ENCODE peak calls at places on chromosomes 4 and X, in four cellular contexts. Y is IMR-90, C is neural progenitor cell, U is endothelial cell of umbilical vein. G is an unnamed sample.
A peak's percentile ranks its signal among the peaks of the same experiment; 100 is the strongest.

GRCh38 chrX:20980426-20980825 is 393.8 kb upstream of the CNKSR2 start:
- DNase-seq in Y (no peak), C (no peak), U (no peak), G (no peak)

GRCh38 chrX:103393487-103393886 is 17.1 kb downstream of the BEX3 start:
- DNase-seq in Y (peak; percentile 59), C (no peak), U (no peak), G (no peak)

GRCh38 chr4:1972414-1972813 is 36.4 kb downstream of the NELFA start:
- DNase-seq in Y (no peak), C (no peak), U (no peak), G (no peak)

GRCh38 chr4:84167579-84167978 is 331.5 kb downstream of the NKX6-1 start:
- DNase-seq in Y (no peak), C (peak; percentile 68), U (no peak), G (no peak)

GRCh38 chr4:91630054-91630453 is 673.7 kb upstream of the GRID2 start:
- DNase-seq in Y (no peak), C (no peak), U (no peak), G (no peak)

GRCh38 chr4:38113136-38113535 is 152.9 kb downstream of the PTTG2 start:
- DNase-seq in Y (no peak), C (peak; percentile 15), U (no peak), G (no peak)

GRCh38 chr4:109434793-109435080 is 1.1 kb downstream of the SEC24B start:
- DNase-seq in Y (peak; percentile 37), C (no peak), U (no peak), G (no peak)

GRCh38 chrX:3631196-3631595 is 82.3 kb downstream of the PRKX start:
- DNase-seq in Y (no peak), C (no peak), U (no peak), G (no peak)

GRCh38 chr4:8307126-8307525 is 37.6 kb downstream of the HTRA3 start:
- DNase-seq in Y (no peak), C (no peak), U (no peak), G (no peak)

GRCh38 chr4:169244210-169244609 is 26.5 kb downstream of the SH3RF1 start:
- DNase-seq in Y (no peak), C (peak; percentile 60), U (peak; percentile 51), G (no peak)

GRCh38 chrX:96791559-96791958 is 92.1 kb upstream of the RPA4 start:
- DNase-seq in Y (peak; percentile 16), C (no peak), U (no peak), G (no peak)

GRCh38 chrX:47958943-47959342 is 44.8 kb downstream of the ZNF182 start:
- DNase-seq in Y (no peak), C (no peak), U (peak; percentile 5), G (no peak)

GRCh38 chrX:154732421-154733071 is 18.3 kb downstream of the GAB3 start:
- DNase-seq in Y (peak; percentile 74), C (no peak), U (peak; percentile 52), G (no peak)

GRCh38 chr4:134499074-134499473 is 297.5 kb upstream of the PABPC4L start:
- DNase-seq in Y (no peak), C (no peak), U (no peak), G (no peak)

GRCh38 chr4:25058796-25059195 is 28.1 kb upstream of the LGI2 start:
- DNase-seq in Y (no peak), C (no peak), U (no peak), G (no peak)

GRCh38 chr4:184330008-184330400 is 112.3 kb upstream of the ENPP6 start:
- DNase-seq in Y (peak; percentile 40), C (no peak), U (no peak), G (no peak)

GRCh38 chrX:69066021-69066757 is 99.1 kb downstream of the PJA1 start:
- DNase-seq in Y (no peak), C (no peak), U (no peak), G (no peak)

GRCh38 chrX:7112071-7112470 is 35.4 kb upstream of the STS start:
- DNase-seq in Y (no peak), C (no peak), U (no peak), G (no peak)

GRCh38 chrX:69503835-69504625 is at the start of gene NALF2:
- DNase-seq in Y (peak; percentile 11), C (peak; percentile 90), U (peak; percentile 42), G (no peak)

GRCh38 chrX:16155586-16155985 is 11.7 kb upstream of the MAGEB17 start:
- DNase-seq in Y (no peak), C (no peak), U (no peak), G (no peak)

GRCh38 chrX:101025126-101025525 is 26.8 kb downstream of the TRMT2B start:
- DNase-seq in Y (peak; percentile 58), C (no peak), U (peak; percentile 64), G (no peak)

GRCh38 chr4:174423257-174423944 is 98.9 kb downstream of the HPGD start:
- DNase-seq in Y (peak; percentile 5), C (no peak), U (peak; percentile 58), G (peak; percentile 36)

GRCh38 chrX:112789931-112790330 is 50.7 kb downstream of the AMOT start:
- DNase-seq in Y (no peak), C (no peak), U (no peak), G (no peak)

GRCh38 chr4:44186096-44186849 is 262.3 kb downstream of the KCTD8 start:
- DNase-seq in Y (no peak), C (no peak), U (no peak), G (no peak)

GRCh38 chrX:115595049-115595448 is 34.1 kb downstream of the PLS3 start:
- DNase-seq in Y (no peak), C (no peak), U (peak; percentile 71), G (no peak)

GRCh38 chrX:40912166-40912565 is 173.1 kb upstream of the USP9X start:
- DNase-seq in Y (no peak), C (no peak), U (no peak), G (no peak)

GRCh38 chr4:152126233-152126632 is 365.4 kb upstream of the GATB start:
- DNase-seq in Y (no peak), C (no peak), U (no peak), G (no peak)

GRCh38 chr4:151110236-151110635 is 10.8 kb downstream of the RPS3A start:
- DNase-seq in Y (no peak), C (no peak), U (no peak), G (no peak)

GRCh38 chrX:118596428-118596827 is 100.8 kb downstream of the DOCK11 start:
- DNase-seq in Y (no peak), C (no peak), U (no peak), G (no peak)

GRCh38 chr4:177596035-177596434 is 153.8 kb upstream of the AGA start:
- DNase-seq in Y (peak; percentile 85), C (peak; percentile 4), U (no peak), G (peak; percentile 75)

GRCh38 chr4:95910749-95911148 is 70.9 kb downstream of the PDHA2 start:
- DNase-seq in Y (no peak), C (no peak), U (no peak), G (no peak)

GRCh38 chr4:146336413-146336807 is 122.1 kb downstream of the REELD1 start:
- DNase-seq in Y (peak; percentile 71), C (no peak), U (peak; percentile 67), G (peak; percentile 53)

GRCh38 chr4:164109517-164109916 is 615.0 kb downstream of the TMA16 start:
- DNase-seq in Y (no peak), C (no peak), U (no peak), G (peak; percentile 2)

GRCh38 chr4:7828011-7828720 is 111.5 kb downstream of the AFAP1 start:
- DNase-seq in Y (peak; percentile 100), C (no peak), U (peak; percentile 96), G (peak; percentile 81)

GRCh38 chr4:182862921-182863320 is 54.3 kb downstream of the DCTD start:
- DNase-seq in Y (no peak), C (no peak), U (no peak), G (no peak)

GRCh38 chrX:108224727-108225455 is 133.3 kb downstream of the ATG4A start:
- DNase-seq in Y (peak; percentile 31), C (peak; percentile 72), U (peak; percentile 37), G (no peak)

GRCh38 chr4:149140841-149141240 is 674.8 kb downstream of the IQCM start:
- DNase-seq in Y (peak; percentile 22), C (no peak), U (no peak), G (no peak)

GRCh38 chr4:153257966-153258365 is 53.7 kb downstream of the TRIM2 start:
- DNase-seq in Y (no peak), C (peak; percentile 50), U (no peak), G (no peak)
- H3K27ac ChIP-seq in Y (no peak overlapping the region), C (peak overlapping the region; percentile 62), U (no peak overlapping the region), G (no peak overlapping the region)

DNA sequence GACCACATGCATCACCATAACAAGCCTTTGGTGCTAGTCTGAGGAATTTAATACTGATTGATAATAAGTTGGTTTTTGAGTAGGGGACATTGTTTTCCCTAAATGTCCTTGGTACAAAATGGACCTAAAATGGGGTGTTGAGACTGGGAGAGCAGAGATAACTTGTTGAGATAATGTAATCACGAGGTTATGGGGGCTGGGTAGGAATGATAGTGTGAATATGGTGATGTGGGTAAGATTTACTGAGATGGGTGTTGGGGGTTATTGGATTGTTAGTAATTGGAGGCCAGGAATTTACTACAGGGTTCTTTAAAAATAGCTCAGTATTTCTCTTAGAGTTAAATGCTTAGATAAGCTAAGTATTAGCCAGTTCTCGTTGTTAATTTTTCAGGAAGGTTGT is 3.9 kb downstream of the BMP2K start:
- DNase-seq in Y (no peak), C (no peak), U (no peak), G (no peak)
- H4K20me1 ChIP-seq in Y (peaks cover 51% of the 10 kb centered on the region), C (peaks cover 43% of the 10 kb centered on the region), U (peaks cover 8% of the 10 kb centered on the region), G (no peaks in the 10 kb centered on the region)

GRCh38 chrX:2450681-2451080 is 50.1 kb downstream of the DHRSX start:
- DNase-seq in Y (no peak), C (peak; percentile 62), U (no peak), G (no peak)
- H3K9me3 ChIP-seq in Y (no peaks in the 10 kb centered on the region), C (no peaks in the 10 kb centered on the region), U (peaks cover 1% of the 10 kb centered on the region), G (no peaks in the 10 kb centered on the region)

GRCh38 chr4:6692379-6692778 is 1.3 kb upstream of the S100P start:
- DNase-seq in Y (no peak), C (no peak), U (no peak), G (no peak)

GRCh38 chr4:6693274-6694176 is at the start of gene S100P:
- DNase-seq in Y (no peak), C (no peak), U (no peak), G (peak; percentile 91)

GRCh38 chr4:6692806-6693205 is 872 bp upstream of the S100P start:
- DNase-seq in Y (peak; percentile 42), C (no peak), U (no peak), G (peak; percentile 70)

GRCh38 chr4:6695660-6696581 is 2.2 kb downstream of the S100P start:
- DNase-seq in Y (peak; percentile 16), C (no peak), U (no peak), G (peak; percentile 95)

DNA sequence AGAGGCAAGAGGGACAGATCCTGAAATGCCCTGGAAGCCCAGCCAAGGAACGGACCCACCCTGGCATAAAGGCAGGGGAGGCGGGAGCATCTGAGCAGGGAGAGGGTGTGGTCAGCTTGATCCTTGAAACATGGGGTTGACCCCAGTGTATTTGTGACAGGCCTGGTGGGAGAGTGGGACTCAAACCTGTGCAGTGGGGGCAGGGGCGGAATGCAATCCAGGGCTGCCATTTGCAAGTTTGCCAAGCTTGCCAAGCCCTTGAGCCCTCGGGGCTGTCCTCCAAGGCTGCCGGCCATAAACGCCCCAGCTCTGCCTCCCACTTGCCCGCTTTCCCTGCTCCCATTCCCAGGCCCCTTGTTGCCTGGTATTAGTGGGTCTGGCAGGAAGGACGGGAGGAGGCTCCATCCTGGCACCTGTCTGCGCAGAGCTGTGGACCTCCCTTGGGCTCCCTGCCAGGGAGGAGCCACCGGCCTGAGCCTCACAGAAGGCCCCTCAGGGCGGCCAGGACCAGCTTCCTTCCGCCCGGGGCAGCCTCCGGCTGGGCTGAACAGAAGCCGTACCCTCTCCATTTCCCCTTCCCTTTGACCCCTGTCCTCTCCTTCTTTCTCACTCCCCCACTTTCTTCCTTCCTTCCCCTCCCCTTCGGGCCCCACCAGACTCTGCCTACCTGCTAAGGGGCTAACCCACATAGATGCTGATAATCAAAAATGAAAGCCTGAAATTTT is 661 bp downstream of the S100P start:
- DNase-seq in Y (no peak), C (no peak), U (peak; percentile 21), G (peak; percentile 44)
- H3K27ac ChIP-seq in Y (no peak overlapping the region), C (no peak overlapping the region), U (no peak overlapping the region), G (peak overlapping the region; percentile 100)

G was measured in PC-9.